ENCODE peak calls at places on chromosome 17, in eight cellular contexts. X, S, E, N, D, G, F and M are unnamed samples.

GRCh38 chr17:41914358-41914766 is 4.4 kb downstream of the ACLY start:
- DNase-seq in X (no peak), S (no peak), E (no peak), N (no peak), D (no peak), G (no peak), F (no peak), M (no peak)

GRCh38 chr17:19244796-19245195 is 7.6 kb downstream of the EPN2 start:
- DNase-seq in X (no peak), S (no peak), E (no peak), N (no peak), D (no peak), G (no peak), F (no peak), M (no peak)

GRCh38 chr17:20955437-20956323 is 87.1 kb downstream of the USP22 start:
- DNase-seq in X (peak), S (no peak), E (peak), N (no peak), D (peak), G (no peak), F (no peak), M (no peak)

GRCh38 chr17:39002991-39003715 is 36.0 kb upstream of the FBXO47 start:
- DNase-seq in X (peak), S (peak), E (peak), N (peak), D (peak), G (peak), F (no peak), M (peak)

GRCh38 chr17:32152130-32152529 is 9.8 kb downstream of the RHOT1 start:
- DNase-seq in X (no peak), S (no peak), E (no peak), N (no peak), D (no peak), G (no peak), F (no peak), M (no peak)

GRCh38 chr17:57866319-57866718 is 16.5 kb upstream of the MRPS23 start:
- DNase-seq in X (no peak), S (no peak), E (no peak), N (no peak), D (no peak), G (no peak), F (no peak), M (no peak)

GRCh38 chr17:41308918-41309359 is at the start of gene KRTAP16-1:
- DNase-seq in X (no peak), S (no peak), E (no peak), N (no peak), D (no peak), G (no peak), F (no peak), M (no peak)

GRCh38 chr17:42361781-42362186 is 26.5 kb downstream of the STAT3 start:
- DNase-seq in X (no peak), S (no peak), E (no peak), N (no peak), D (no peak), G (no peak), F (no peak), M (no peak)

GRCh38 chr17:2063306-2064146 is 8.6 kb downstream of the HIC1 start:
- DNase-seq in X (no peak), S (no peak), E (no peak), N (no peak), D (no peak), G (no peak), F (no peak), M (no peak)

GRCh38 chr17:74119960-74120359 is 83.5 kb upstream of the RPL38 start:
- DNase-seq in X (no peak), S (no peak), E (no peak), N (no peak), D (no peak), G (no peak), F (no peak), M (no peak)

GRCh38 chr17:50806141-50806643 is 29.2 kb upstream of the WFIKKN2 start:
- DNase-seq in X (no peak), S (no peak), E (no peak), N (no peak), D (no peak), G (no peak), F (no peak), M (no peak)

GRCh38 chr17:8785547-8786412 is 13.4 kb downstream of the MFSD6L start:
- DNase-seq in X (peak), S (peak), E (peak), N (peak), D (peak), G (peak), F (no peak), M (peak)

GRCh38 chr17:2222901-2223616 is 80.5 kb downstream of the SMG6 start:
- DNase-seq in X (peak), S (peak), E (peak), N (no peak), D (peak), G (no peak), F (no peak), M (no peak)

GRCh38 chr17:31484821-31485220 is 93.3 kb downstream of the RAB11FIP4 start:
- DNase-seq in X (no peak), S (no peak), E (no peak), N (no peak), D (no peak), G (no peak), F (no peak), M (no peak)

GRCh38 chr17:56937688-56938087 is 23.2 kb downstream of the COIL start:
- DNase-seq in X (no peak), S (no peak), E (no peak), N (no peak), D (no peak), G (no peak), F (no peak), M (no peak)

GRCh38 chr17:13395872-13396271 is 205.9 kb downstream of the HS3ST3A1 start:
- DNase-seq in X (no peak), S (no peak), E (no peak), N (no peak), D (no peak), G (no peak), F (no peak), M (peak)

GRCh38 chr17:50152736-50153135 is 2.3 kb upstream of the PPP1R9B start:
- DNase-seq in X (no peak), S (no peak), E (peak), N (no peak), D (no peak), G (no peak), F (no peak), M (no peak)

GRCh38 chr17:5499790-5500189 is 13.4 kb downstream of the MIS12 start:
- DNase-seq in X (no peak), S (no peak), E (no peak), N (no peak), D (no peak), G (no peak), F (no peak), M (no peak)

DNA sequence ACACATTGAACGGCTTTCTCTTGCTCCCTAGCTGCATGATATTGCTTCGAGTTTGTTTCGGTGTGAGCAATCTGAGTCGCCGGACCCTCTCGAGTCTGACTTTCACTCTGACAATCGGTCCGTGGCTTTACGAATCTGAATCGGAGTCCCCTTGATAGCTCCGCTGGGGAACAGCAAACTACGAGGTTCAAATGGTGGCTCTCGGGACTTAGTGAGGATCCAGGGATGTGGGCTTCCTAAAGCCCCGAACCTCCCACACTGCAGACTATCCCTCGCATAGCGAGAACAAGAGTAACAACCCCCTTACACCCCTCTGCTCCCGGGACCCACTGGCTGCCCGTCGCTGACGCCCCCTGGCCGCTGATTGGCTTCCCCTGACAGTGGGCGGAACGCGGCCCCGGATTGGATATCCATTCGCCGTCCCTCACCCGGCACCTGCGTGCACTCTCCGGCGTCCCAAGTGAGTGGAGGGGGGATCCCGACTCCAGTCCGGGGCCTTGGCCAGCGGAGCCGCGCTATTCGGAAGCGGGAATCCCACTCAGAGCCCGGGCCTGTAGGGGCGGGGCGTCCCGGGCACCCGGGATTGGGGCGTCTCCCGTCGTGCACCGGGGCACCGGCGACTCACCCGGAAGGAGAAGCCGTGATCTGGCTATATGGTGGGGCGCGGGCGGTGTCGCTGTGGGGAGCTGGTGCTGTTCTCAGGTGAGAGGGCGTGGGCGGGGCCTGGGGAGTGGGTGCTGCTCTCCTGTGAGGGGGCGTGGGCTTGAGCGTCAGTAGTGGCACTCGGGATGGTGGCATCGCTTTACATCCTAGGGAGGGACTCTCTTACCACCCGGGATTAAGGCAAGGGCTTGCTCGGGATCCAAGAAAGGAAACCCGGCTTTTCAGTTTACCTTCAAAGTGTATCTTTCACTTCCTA is at the start of gene SNX11:
- DNase-seq in X (peak), S (peak), E (peak), N (peak), D (peak), G (peak), F (peak), M (no peak)
- TF ChIP-seq CTCF in X (peak), S (no peak), E (no peak), N (no peak), D (peak), G (no peak), F (no peak), M (no peak)

GRCh38 chr17:35449371-35449931 is 885 bp upstream of the SLFN13 start:
- DNase-seq in X (peak), S (peak), E (no peak), N (no peak), D (peak), G (no peak), F (no peak), M (no peak)
- H3K4me3 ChIP-seq in X (no peak), S (peak), E (peak), N (peak), D (peak), G (no peak), F (peak), M (peak)

DNA sequence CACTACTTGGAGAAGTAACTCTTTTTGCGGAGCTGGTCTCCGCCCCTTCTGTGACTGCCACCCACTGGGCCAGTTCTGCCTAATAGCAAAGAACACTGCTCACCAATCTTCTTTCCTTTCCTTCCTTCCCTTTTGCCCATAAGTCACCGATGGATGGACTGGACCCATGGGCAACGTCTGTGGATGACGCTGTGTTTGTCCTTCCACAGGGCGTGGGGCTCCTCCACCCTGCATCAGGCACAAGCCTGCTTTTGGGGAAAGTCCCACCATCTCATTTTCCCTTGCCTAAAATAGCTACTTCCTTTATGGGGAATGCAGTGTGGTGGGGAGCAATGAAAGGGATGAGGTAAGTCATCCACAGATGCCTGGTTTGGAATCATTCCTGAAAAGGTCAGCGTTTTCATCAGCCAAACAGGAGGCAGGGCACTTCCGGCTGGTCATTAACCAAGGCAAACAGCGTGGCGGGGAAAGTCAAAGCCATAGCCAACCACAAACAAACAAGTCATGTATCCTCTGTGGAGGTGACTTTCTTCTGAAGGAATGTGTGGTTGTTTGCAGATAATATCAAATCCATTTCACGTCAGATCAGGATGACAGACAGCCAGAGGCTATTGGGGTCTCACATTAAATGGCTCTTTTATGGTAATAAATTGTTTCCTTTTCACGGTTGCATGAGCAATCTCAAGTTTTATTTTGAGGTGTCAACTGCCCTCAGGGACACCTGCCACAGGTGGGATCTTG is 30.7 kb upstream of the MED9 start:
- DNase-seq in X (no peak), S (no peak), E (peak), N (peak), D (no peak), G (peak), F (peak), M (peak)
- TF ChIP-seq CTCF in X (no peak), S (no peak), E (no peak), N (no peak), D (no peak), G (no peak), F (no peak), M (no peak)

GRCh38 chr17:82053130-82053529 is 1.4 kb downstream of the GPS1 start:
- DNase-seq in X (no peak), S (no peak), E (no peak), N (no peak), D (no peak), G (no peak), F (no peak), M (no peak)
- H3K4me3 ChIP-seq in X (no peak), S (peak), E (peak), N (peak), D (peak), G (peak), F (peak), M (peak)

DNA sequence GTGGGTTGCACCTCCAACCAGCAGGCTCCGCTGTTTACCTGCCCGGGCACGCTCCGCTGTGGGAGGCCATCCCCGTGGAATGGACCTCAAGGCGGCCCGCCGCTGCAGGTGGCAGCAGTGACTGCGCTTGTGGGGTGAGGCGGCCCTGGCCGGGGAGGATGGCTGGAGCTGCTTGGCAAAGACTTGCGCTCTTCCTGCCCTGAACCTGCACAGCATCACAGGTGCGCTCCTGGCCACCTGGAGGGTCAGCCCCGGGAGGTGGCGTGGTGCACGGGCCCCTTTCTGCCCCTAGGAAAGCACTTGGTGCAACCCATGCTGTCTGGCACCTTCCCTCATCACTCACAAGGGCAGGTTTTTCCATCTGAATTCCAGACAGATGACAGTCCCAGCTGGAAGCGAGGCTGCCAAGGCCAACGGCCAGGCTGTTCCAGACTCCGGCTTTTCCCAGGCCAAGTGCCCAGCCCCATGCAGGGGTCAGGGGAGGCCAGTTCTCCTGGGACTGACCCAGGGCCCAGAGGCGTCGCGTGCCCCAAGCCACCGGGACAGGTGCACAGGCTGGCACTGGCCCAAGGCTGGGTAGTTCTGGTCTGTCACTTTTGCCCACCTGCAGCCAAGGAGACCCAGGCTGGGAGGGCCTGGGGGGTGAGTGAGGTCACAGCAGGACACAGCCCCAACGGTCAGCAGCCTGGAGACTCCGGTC is 13.3 kb downstream of the UTS2R start:
- DNase-seq in X (no peak), S (peak), E (peak), N (peak), D (peak), G (peak), F (no peak), M (no peak)
- TF ChIP-seq CTCF in X (no peak), S (no peak), E (no peak), N (peak), D (no peak), G (no peak), F (no peak), M (no peak)

DNA sequence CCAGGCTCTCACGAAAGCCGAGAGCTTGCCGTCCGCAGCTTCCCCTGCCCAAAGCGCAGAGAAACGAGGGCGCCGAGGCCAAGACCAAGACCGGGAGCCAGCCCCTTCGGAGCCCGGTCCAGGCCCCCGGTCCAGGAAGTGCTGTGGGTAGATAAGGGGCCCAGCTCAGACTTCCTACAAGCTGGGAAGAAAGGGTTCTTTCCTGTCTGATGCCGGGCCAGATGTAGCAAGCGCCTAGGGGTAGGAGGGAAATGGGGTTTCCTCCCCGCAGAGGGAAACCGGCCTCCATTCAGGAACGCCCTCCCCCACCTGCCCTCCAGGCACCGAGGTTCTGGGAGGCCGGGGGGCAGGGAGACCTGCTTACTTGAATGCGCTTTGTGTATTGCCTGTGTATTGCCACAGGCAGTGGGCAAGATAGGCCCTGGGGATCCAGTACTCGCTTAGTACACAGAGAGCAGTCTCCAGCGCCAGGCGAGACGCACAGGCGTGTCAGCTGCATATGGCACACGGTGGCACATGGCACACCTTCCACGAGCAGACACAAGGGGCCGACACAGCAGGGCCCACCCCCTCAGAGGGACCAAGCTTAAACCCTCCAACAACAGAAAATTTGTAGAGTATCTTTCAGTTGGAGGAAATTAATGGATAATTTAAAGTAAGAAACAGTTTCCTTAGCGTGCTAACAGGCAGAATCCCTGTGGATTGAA is 1.0 kb upstream of the CYB561 start:
- DNase-seq in X (no peak), S (no peak), E (no peak), N (no peak), D (no peak), G (no peak), F (no peak), M (no peak)
- H3K4me3 ChIP-seq in X (peak), S (peak), E (peak), N (peak), D (peak), G (peak), F (peak), M (peak)

GRCh38 chr17:77728871-77729270 is 229.6 kb upstream of the TNRC6C start:
- DNase-seq in X (peak), S (no peak), E (no peak), N (peak), D (no peak), G (no peak), F (no peak), M (no peak)

GRCh38 chr17:77729587-77729986 is 228.9 kb upstream of the TNRC6C start:
- DNase-seq in X (peak), S (no peak), E (no peak), N (no peak), D (no peak), G (no peak), F (no peak), M (no peak)

GRCh38 chr17:77726549-77726957 is 231.9 kb upstream of the TNRC6C start:
- DNase-seq in X (peak), S (no peak), E (no peak), N (peak), D (no peak), G (no peak), F (no peak), M (no peak)

GRCh38 chr17:77727216-77727615 is 231.3 kb upstream of the TNRC6C start:
- DNase-seq in X (peak), S (no peak), E (no peak), N (no peak), D (no peak), G (no peak), F (no peak), M (no peak)

GRCh38 chr17:77728022-77728671 is 230.4 kb upstream of the TNRC6C start:
- DNase-seq in X (no peak), S (peak), E (peak), N (peak), D (peak), G (peak), F (no peak), M (peak)
- TF ChIP-seq CTCF in X (peak), S (peak), E (peak), N (peak), D (peak), G (peak), F (no peak), M (peak)

GRCh38 chr17:43530303-43531081 is 15.6 kb downstream of the ETV4 start:
- DNase-seq in X (peak), S (peak), E (peak), N (peak), D (peak), G (peak), F (no peak), M (no peak)
- H3K4me3 ChIP-seq in X (no peak), S (peak), E (peak), N (no peak), D (peak), G (no peak), F (peak), M (no peak)

GRCh38 chr17:45815752-45816151 is 28.9 kb upstream of the SPPL2C start:
- DNase-seq in X (no peak), S (no peak), E (no peak), N (no peak), D (no peak), G (no peak), F (no peak), M (no peak)

GRCh38 chr17:45812102-45812501 is 28.0 kb downstream of the CRHR1 start:
- DNase-seq in X (no peak), S (no peak), E (no peak), N (no peak), D (no peak), G (no peak), F (no peak), M (no peak)

GRCh38 chr17:45814622-45815606 is 29.8 kb upstream of the SPPL2C start:
- DNase-seq in X (no peak), S (peak), E (no peak), N (no peak), D (no peak), G (no peak), F (no peak), M (no peak)

GRCh38 chr17:45809484-45809883 is 25.4 kb downstream of the CRHR1 start:
- DNase-seq in X (no peak), S (no peak), E (no peak), N (no peak), D (no peak), G (no peak), F (no peak), M (no peak)

DNA sequence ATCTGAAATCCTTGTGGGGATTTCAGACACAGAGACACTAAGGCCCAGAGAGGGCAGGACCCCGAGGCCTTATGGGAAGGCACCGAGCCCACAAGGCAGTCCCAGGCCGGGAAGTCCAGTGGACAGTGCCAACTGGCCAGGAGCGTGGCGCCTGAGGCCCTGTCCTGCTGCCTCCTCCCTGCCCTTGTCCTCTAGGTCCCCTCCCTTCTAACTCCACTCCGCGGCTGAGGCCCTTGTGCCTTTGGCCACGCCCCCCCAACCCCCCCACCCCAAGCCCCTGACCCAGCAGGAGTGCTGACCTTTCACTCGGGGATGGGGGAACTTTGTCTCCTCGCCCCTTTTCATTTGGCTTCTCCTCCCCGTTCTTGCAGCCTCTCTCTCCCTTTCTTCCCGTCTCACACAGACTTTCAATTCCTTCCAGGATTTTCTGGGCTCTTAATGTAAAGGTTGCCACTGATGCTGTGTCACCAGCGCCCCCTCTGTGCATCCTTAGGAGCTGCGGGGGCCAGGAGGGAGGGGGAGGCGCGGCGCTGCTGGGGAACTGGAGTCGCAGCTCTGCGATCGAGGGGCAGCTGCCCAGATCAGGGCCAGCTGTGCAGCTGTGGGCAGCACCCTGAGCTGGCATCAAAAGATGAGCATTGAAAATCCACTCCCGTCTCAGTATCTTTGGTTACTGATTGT is 29.1 kb downstream of the CRHR1 start:
- DNase-seq in X (no peak), S (no peak), E (no peak), N (no peak), D (no peak), G (no peak), F (no peak), M (no peak)
- TF ChIP-seq CTCF in X (no peak), S (no peak), E (no peak), N (no peak), D (no peak), G (peak), F (peak), M (no peak)